ENCODE peak calls at places on chromosomes 12 and 14, in eight cellular contexts. One of them, this sample, is unnamed. For H3K4me1 and H3K27me3, the result is how much of the 10 kb centered on the place peaks cover.

GRCh38 chr12:87667378-87667777 is 361.8 kb downstream of the C12orf50 start:
- DNase-seq in psoas muscle: no peak
- DNase-seq in fibroblast of lung: peak
- DNase-seq in body of pancreas: no peak
- DNase-seq in uterus: no peak
- DNase-seq in CD8-positive, alpha-beta T cell: no peak
- DNase-seq in HCT116: no peak
- DNase-seq in ascending aorta: no peak
- DNase-seq in this sample: no peak

GRCh38 chr14:103408491-103409155 is 23.4 kb downstream of the MARK3 start:
- DNase-seq in psoas muscle: no peak
- DNase-seq in fibroblast of lung: peak
- DNase-seq in body of pancreas: peak
- DNase-seq in uterus: no peak
- DNase-seq in CD8-positive, alpha-beta T cell: no peak
- DNase-seq in HCT116: no peak
- DNase-seq in ascending aorta: no peak
- DNase-seq in this sample: peak

GRCh38 chr14:31934767-31935266 is 142.3 kb upstream of the ARHGAP5 start:
- DNase-seq in psoas muscle: no peak
- DNase-seq in fibroblast of lung: peak
- DNase-seq in body of pancreas: peak
- DNase-seq in uterus: no peak
- DNase-seq in CD8-positive, alpha-beta T cell: no peak
- DNase-seq in HCT116: peak
- DNase-seq in ascending aorta: no peak
- DNase-seq in this sample: peak

GRCh38 chr14:51996148-51996746 is 6.9 kb downstream of the RTRAF start:
- DNase-seq in psoas muscle: no peak
- DNase-seq in fibroblast of lung: peak
- DNase-seq in body of pancreas: no peak
- DNase-seq in uterus: no peak
- DNase-seq in CD8-positive, alpha-beta T cell: no peak
- DNase-seq in HCT116: no peak
- DNase-seq in ascending aorta: no peak
- DNase-seq in this sample: no peak

GRCh38 chr12:66107451-66107915 is 23.1 kb downstream of the LLPH start:
- DNase-seq in psoas muscle: peak
- DNase-seq in fibroblast of lung: peak
- DNase-seq in body of pancreas: peak
- DNase-seq in uterus: peak
- DNase-seq in CD8-positive, alpha-beta T cell: peak
- DNase-seq in HCT116: peak
- DNase-seq in ascending aorta: no peak
- DNase-seq in this sample: peak

GRCh38 chr12:66965613-66966012 is 286.7 kb upstream of the GRIP1 start:
- DNase-seq in psoas muscle: no peak
- DNase-seq in fibroblast of lung: peak
- DNase-seq in body of pancreas: no peak
- DNase-seq in uterus: no peak
- DNase-seq in CD8-positive, alpha-beta T cell: no peak
- DNase-seq in HCT116: no peak
- DNase-seq in ascending aorta: no peak
- DNase-seq in this sample: no peak

GRCh38 chr14:47557894-47558293 is 117.5 kb downstream of the MDGA2 start:
- DNase-seq in psoas muscle: no peak
- DNase-seq in fibroblast of lung: no peak
- DNase-seq in body of pancreas: no peak
- DNase-seq in uterus: no peak
- DNase-seq in CD8-positive, alpha-beta T cell: no peak
- DNase-seq in HCT116: no peak
- DNase-seq in ascending aorta: no peak
- DNase-seq in this sample: no peak

GRCh38 chr12:77372026-77372425 is 306.7 kb upstream of the E2F7 start:
- DNase-seq in psoas muscle: no peak
- DNase-seq in fibroblast of lung: no peak
- DNase-seq in body of pancreas: no peak
- DNase-seq in uterus: no peak
- DNase-seq in CD8-positive, alpha-beta T cell: no peak
- DNase-seq in HCT116: no peak
- DNase-seq in ascending aorta: no peak
- DNase-seq in this sample: no peak

GRCh38 chr14:92938235-92938875 is 15.4 kb downstream of the CHGA start:
- DNase-seq in psoas muscle: peak
- DNase-seq in fibroblast of lung: no peak
- DNase-seq in body of pancreas: peak
- DNase-seq in uterus: no peak
- DNase-seq in CD8-positive, alpha-beta T cell: no peak
- DNase-seq in HCT116: no peak
- DNase-seq in ascending aorta: no peak
- DNase-seq in this sample: no peak

GRCh38 chr12:64600164-64600561 is 10.1 kb upstream of the RASSF3 start:
- DNase-seq in psoas muscle: no peak
- DNase-seq in fibroblast of lung: no peak
- DNase-seq in body of pancreas: no peak
- DNase-seq in uterus: no peak
- DNase-seq in CD8-positive, alpha-beta T cell: no peak
- DNase-seq in HCT116: no peak
- DNase-seq in ascending aorta: no peak
- DNase-seq in this sample: no peak

GRCh38 chr14:79967001-79967400 is 244.3 kb downstream of the DIO2 start:
- DNase-seq in psoas muscle: no peak
- DNase-seq in fibroblast of lung: peak
- DNase-seq in body of pancreas: no peak
- DNase-seq in uterus: no peak
- DNase-seq in CD8-positive, alpha-beta T cell: no peak
- DNase-seq in HCT116: no peak
- DNase-seq in ascending aorta: no peak
- DNase-seq in this sample: no peak

GRCh38 chr12:121278450-121279375 is 17.8 kb downstream of the CAMKK2 start:
- DNase-seq in psoas muscle: peak
- DNase-seq in fibroblast of lung: peak
- DNase-seq in body of pancreas: peak
- DNase-seq in uterus: no peak
- DNase-seq in CD8-positive, alpha-beta T cell: no peak
- DNase-seq in HCT116: no peak
- DNase-seq in ascending aorta: no peak
- DNase-seq in this sample: peak

GRCh38 chr14:96205994-96206392 is 1.4 kb downstream of the BDKRB2 start:
- DNase-seq in psoas muscle: no peak
- DNase-seq in fibroblast of lung: no peak
- DNase-seq in body of pancreas: peak
- DNase-seq in uterus: no peak
- DNase-seq in CD8-positive, alpha-beta T cell: no peak
- DNase-seq in HCT116: no peak
- DNase-seq in ascending aorta: no peak
- DNase-seq in this sample: no peak

GRCh38 chr12:53207042-53207441 is at the start of gene ITGB7:
- DNase-seq in psoas muscle: no peak
- DNase-seq in fibroblast of lung: no peak
- DNase-seq in body of pancreas: no peak
- DNase-seq in uterus: no peak
- DNase-seq in CD8-positive, alpha-beta T cell: peak
- DNase-seq in HCT116: no peak
- DNase-seq in ascending aorta: no peak
- DNase-seq in this sample: no peak

GRCh38 chr12:20436367-20436766 is 68.0 kb downstream of the PDE3A start:
- DNase-seq in psoas muscle: no peak
- DNase-seq in fibroblast of lung: peak
- DNase-seq in body of pancreas: no peak
- DNase-seq in uterus: no peak
- DNase-seq in CD8-positive, alpha-beta T cell: no peak
- DNase-seq in HCT116: no peak
- DNase-seq in ascending aorta: no peak
- DNase-seq in this sample: no peak

GRCh38 chr12:96774501-96775256 is 132.4 kb upstream of the NEDD1 start:
- DNase-seq in psoas muscle: no peak
- DNase-seq in fibroblast of lung: peak
- DNase-seq in body of pancreas: no peak
- DNase-seq in uterus: no peak
- DNase-seq in CD8-positive, alpha-beta T cell: no peak
- DNase-seq in HCT116: no peak
- DNase-seq in ascending aorta: no peak
- DNase-seq in this sample: no peak

GRCh38 chr12:89750821-89751227 is 42.2 kb upstream of the ATP2B1 start:
- DNase-seq in psoas muscle: no peak
- DNase-seq in fibroblast of lung: peak
- DNase-seq in body of pancreas: no peak
- DNase-seq in uterus: no peak
- DNase-seq in CD8-positive, alpha-beta T cell: no peak
- DNase-seq in HCT116: no peak
- DNase-seq in ascending aorta: no peak
- DNase-seq in this sample: no peak

GRCh38 chr12:112153900-112154234 is 28.5 kb downstream of the TRAFD1 start:
- DNase-seq in psoas muscle: no peak
- DNase-seq in fibroblast of lung: no peak
- DNase-seq in body of pancreas: no peak
- DNase-seq in uterus: no peak
- DNase-seq in CD8-positive, alpha-beta T cell: no peak
- DNase-seq in HCT116: no peak
- DNase-seq in ascending aorta: no peak
- DNase-seq in this sample: no peak

GRCh38 chr14:77618381-77618780 is 1.9 kb upstream of the SPTLC2 start:
- DNase-seq in psoas muscle: no peak
- DNase-seq in fibroblast of lung: no peak
- DNase-seq in body of pancreas: no peak
- DNase-seq in uterus: no peak
- DNase-seq in CD8-positive, alpha-beta T cell: no peak
- DNase-seq in HCT116: no peak
- DNase-seq in ascending aorta: no peak
- DNase-seq in this sample: no peak

GRCh38 chr12:68129979-68130378 is 29.6 kb downstream of the IFNG start:
- DNase-seq in psoas muscle: no peak
- DNase-seq in fibroblast of lung: no peak
- DNase-seq in body of pancreas: no peak
- DNase-seq in uterus: no peak
- DNase-seq in CD8-positive, alpha-beta T cell: no peak
- DNase-seq in HCT116: no peak
- DNase-seq in ascending aorta: no peak
- DNase-seq in this sample: no peak

GRCh38 chr12:47687636-47688035 is 18.2 kb downstream of the RPAP3 start:
- DNase-seq in psoas muscle: no peak
- DNase-seq in fibroblast of lung: no peak
- DNase-seq in body of pancreas: no peak
- DNase-seq in uterus: no peak
- DNase-seq in CD8-positive, alpha-beta T cell: no peak
- DNase-seq in HCT116: no peak
- DNase-seq in ascending aorta: no peak
- DNase-seq in this sample: no peak

GRCh38 chr12:93090768-93091172 is 161.7 kb upstream of the EEA1 start:
- DNase-seq in psoas muscle: no peak
- DNase-seq in fibroblast of lung: peak
- DNase-seq in body of pancreas: no peak
- DNase-seq in uterus: no peak
- DNase-seq in CD8-positive, alpha-beta T cell: no peak
- DNase-seq in HCT116: peak
- DNase-seq in ascending aorta: no peak
- DNase-seq in this sample: no peak

GRCh38 chr12:9869307-9870161 is at the start of gene CLEC2B:
- DNase-seq in psoas muscle: no peak
- DNase-seq in fibroblast of lung: peak
- DNase-seq in body of pancreas: no peak
- DNase-seq in uterus: peak
- DNase-seq in CD8-positive, alpha-beta T cell: no peak
- DNase-seq in HCT116: no peak
- DNase-seq in ascending aorta: no peak
- DNase-seq in this sample: no peak

GRCh38 chr12:57833672-57834071 is 12.9 kb downstream of the CTDSP2 start:
- DNase-seq in psoas muscle: no peak
- DNase-seq in fibroblast of lung: no peak
- DNase-seq in body of pancreas: no peak
- DNase-seq in uterus: no peak
- DNase-seq in CD8-positive, alpha-beta T cell: no peak
- DNase-seq in HCT116: no peak
- DNase-seq in ascending aorta: no peak
- DNase-seq in this sample: no peak
- H3K4me1 ChIP-seq in psoas muscle: half or more
- H3K4me1 ChIP-seq in fibroblast of lung: half or more
- H3K4me1 ChIP-seq in body of pancreas: half or more
- H3K4me1 ChIP-seq in uterus: under half
- H3K4me1 ChIP-seq in CD8-positive, alpha-beta T cell: half or more
- H3K4me1 ChIP-seq in HCT116: under half
- H3K4me1 ChIP-seq in ascending aorta: half or more
- H3K4me1 ChIP-seq in this sample: half or more

GRCh38 chr14:26204954-26205479 is 392.8 kb downstream of the NOVA1 start:
- DNase-seq in psoas muscle: peak
- DNase-seq in fibroblast of lung: peak
- DNase-seq in body of pancreas: peak
- DNase-seq in uterus: peak
- DNase-seq in CD8-positive, alpha-beta T cell: no peak
- DNase-seq in HCT116: no peak
- DNase-seq in ascending aorta: no peak
- DNase-seq in this sample: no peak
- H3K27me3 ChIP-seq in psoas muscle: under half
- H3K27me3 ChIP-seq in fibroblast of lung: under half
- H3K27me3 ChIP-seq in body of pancreas: under half
- H3K27me3 ChIP-seq in uterus: under half
- H3K27me3 ChIP-seq in CD8-positive, alpha-beta T cell: under half
- H3K27me3 ChIP-seq in HCT116: under half
- H3K27me3 ChIP-seq in ascending aorta: under half
- H3K27me3 ChIP-seq in this sample: under half

GRCh38 chr14:105315941-105316562 is 1.5 kb downstream of the PACS2 start:
- DNase-seq in psoas muscle: no peak
- DNase-seq in fibroblast of lung: no peak
- DNase-seq in body of pancreas: no peak
- DNase-seq in uterus: no peak
- DNase-seq in CD8-positive, alpha-beta T cell: no peak
- DNase-seq in HCT116: no peak
- DNase-seq in ascending aorta: no peak
- DNase-seq in this sample: no peak

GRCh38 chr14:105315211-105315721 is 718 bp downstream of the PACS2 start:
- DNase-seq in psoas muscle: peak
- DNase-seq in fibroblast of lung: peak
- DNase-seq in body of pancreas: peak
- DNase-seq in uterus: no peak
- DNase-seq in CD8-positive, alpha-beta T cell: peak
- DNase-seq in HCT116: peak
- DNase-seq in ascending aorta: no peak
- DNase-seq in this sample: no peak

GRCh38 chr14:105312973-105313372 is 1.6 kb upstream of the PACS2 start:
- DNase-seq in psoas muscle: no peak
- DNase-seq in fibroblast of lung: no peak
- DNase-seq in body of pancreas: no peak
- DNase-seq in uterus: no peak
- DNase-seq in CD8-positive, alpha-beta T cell: no peak
- DNase-seq in HCT116: no peak
- DNase-seq in ascending aorta: no peak
- DNase-seq in this sample: no peak

GRCh38 chr14:105313381-105314286 is 914 bp upstream of the PACS2 start:
- DNase-seq in psoas muscle: peak
- DNase-seq in fibroblast of lung: no peak
- DNase-seq in body of pancreas: no peak
- DNase-seq in uterus: no peak
- DNase-seq in CD8-positive, alpha-beta T cell: no peak
- DNase-seq in HCT116: no peak
- DNase-seq in ascending aorta: no peak
- DNase-seq in this sample: no peak

GRCh38 chr14:105314287-105315185 is at the start of gene PACS2:
- DNase-seq in psoas muscle: peak
- DNase-seq in fibroblast of lung: peak
- DNase-seq in body of pancreas: peak
- DNase-seq in uterus: peak
- DNase-seq in CD8-positive, alpha-beta T cell: peak
- DNase-seq in HCT116: peak
- DNase-seq in ascending aorta: no peak
- DNase-seq in this sample: peak
- H3K4me1 ChIP-seq in psoas muscle: under half
- H3K4me1 ChIP-seq in fibroblast of lung: under half
- H3K4me1 ChIP-seq in body of pancreas: under half
- H3K4me1 ChIP-seq in uterus: under half
- H3K4me1 ChIP-seq in CD8-positive, alpha-beta T cell: under half
- H3K4me1 ChIP-seq in HCT116: under half
- H3K4me1 ChIP-seq in ascending aorta: under half
- H3K4me1 ChIP-seq in this sample: under half

GRCh38 chr12:100995201-100995600 is 200.6 kb downstream of the ANO4 start:
- DNase-seq in psoas muscle: no peak
- DNase-seq in fibroblast of lung: peak
- DNase-seq in body of pancreas: no peak
- DNase-seq in uterus: no peak
- DNase-seq in CD8-positive, alpha-beta T cell: no peak
- DNase-seq in HCT116: no peak
- DNase-seq in ascending aorta: no peak
- DNase-seq in this sample: no peak
- H3K27me3 ChIP-seq in psoas muscle: under half
- H3K27me3 ChIP-seq in fibroblast of lung: under half
- H3K27me3 ChIP-seq in body of pancreas: under half
- H3K27me3 ChIP-seq in uterus: under half
- H3K27me3 ChIP-seq in CD8-positive, alpha-beta T cell: under half
- H3K27me3 ChIP-seq in HCT116: under half
- H3K27me3 ChIP-seq in ascending aorta: under half
- H3K27me3 ChIP-seq in this sample: under half

This sample was measured in adrenal gland.